ENCODE peak calls at places on chromosomes 5 and 9, in seven cellular contexts. A, Z, S, T, F, I and O are unnamed samples.

GRCh38 chr5:128799945-128800344 is 165.3 kb upstream of the SLC27A6 start:
- DNase-seq in T (no peak), Z (no peak), I (no peak), S (no peak), F (no peak), A (no peak), O (no peak)

GRCh38 chr5:157312492-157312891 is 46.6 kb downstream of the CYFIP2 start:
- DNase-seq in Z (peak; percentile 25), T (no peak), I (peak; percentile 42), S (peak; percentile 75), F (no peak), A (peak; percentile 65), O (no peak)

GRCh38 chr9:33290247-33290993 is at the start of gene NFX1:
- DNase-seq in Z (peak; percentile 94), A (peak; percentile 95), T (peak; percentile 99), S (peak; percentile 95), I (peak; percentile 87), F (peak; percentile 99), O (peak; percentile 99)

GRCh38 chr9:88266416-88266815 is 121.8 kb upstream of the SPIN1 start:
- DNase-seq in I (no peak), T (no peak), S (no peak), F (no peak), A (no peak), Z (no peak), O (no peak)

GRCh38 chr9:133002147-133003070 is 23.9 kb downstream of the GFI1B start:
- DNase-seq in S (no peak), A (no peak), T (no peak), Z (no peak), I (no peak), F (no peak), O (no peak)

GRCh38 chr5:65050140-65050539 is 281.4 kb downstream of the CWC27 start:
- DNase-seq in Z (no peak), A (no peak), S (no peak), I (no peak), F (no peak), T (no peak), O (no peak)

GRCh38 chr5:9820696-9821449 is 190.7 kb upstream of the TAS2R1 start:
- DNase-seq in F (no peak), S (no peak), Z (no peak), A (no peak), I (no peak), T (no peak), O (no peak)

GRCh38 chr5:132259061-132259851 is 1.8 kb downstream of the PDLIM4 start:
- DNase-seq in F (peak; percentile 89), I (peak; percentile 79), T (peak; percentile 75), S (no peak), A (no peak), Z (no peak), O (peak; percentile 81)

GRCh38 chr9:104743377-104743985 is 4.0 kb upstream of the NIPSNAP3A start:
- DNase-seq in T (no peak), I (no peak), Z (peak; percentile 50), A (no peak), S (peak; percentile 68), F (no peak), O (no peak)

GRCh38 chr5:93637697-93638096 is 54.7 kb downstream of the NR2F1 start:
- DNase-seq in A (no peak), T (no peak), S (no peak), Z (no peak), F (no peak), I (no peak), O (no peak)